ENCODE peak calls at places on chromosomes 5 and 9, in seven cellular contexts. One of them, this sample, is unnamed.

GRCh38 chr5:135241536-135241935 is 157.5 kb downstream of the MACROH2A1 start:
- DNase-seq in HCT116: no peak
- DNase-seq in H1: peak
- DNase-seq in T47D: no peak
- DNase-seq in HepG2: no peak
- DNase-seq in GM12878: no peak
- DNase-seq in K562: no peak
- DNase-seq in this sample: no peak

GRCh38 chr9:116596646-116597045 is 90.5 kb upstream of the TRIM32 start:
- DNase-seq in HCT116: no peak
- DNase-seq in H1: no peak
- DNase-seq in T47D: no peak
- DNase-seq in HepG2: no peak
- DNase-seq in GM12878: no peak
- DNase-seq in K562: no peak
- DNase-seq in this sample: no peak

GRCh38 chr5:179766021-179766725 is 27.6 kb upstream of the LTC4S start:
- DNase-seq in HCT116: no peak
- DNase-seq in H1: no peak
- DNase-seq in T47D: no peak
- DNase-seq in HepG2: no peak
- DNase-seq in GM12878: no peak
- DNase-seq in K562: peak
- DNase-seq in this sample: peak

GRCh38 chr5:102216559-102217157 is 79.4 kb downstream of the SLCO4C1 start:
- DNase-seq in HCT116: no peak
- DNase-seq in H1: no peak
- DNase-seq in T47D: peak
- DNase-seq in HepG2: peak
- DNase-seq in GM12878: no peak
- DNase-seq in K562: no peak
- DNase-seq in this sample: no peak

GRCh38 chr9:133937120-133937519 is 55.0 kb downstream of the VAV2 start:
- DNase-seq in HCT116: no peak
- DNase-seq in H1: no peak
- DNase-seq in T47D: no peak
- DNase-seq in HepG2: no peak
- DNase-seq in GM12878: no peak
- DNase-seq in K562: no peak
- DNase-seq in this sample: no peak

GRCh38 chr9:134571946-134572914 is 69.4 kb upstream of the COL5A1 start:
- DNase-seq in HCT116: no peak
- DNase-seq in H1: peak
- DNase-seq in T47D: peak
- DNase-seq in HepG2: no peak
- DNase-seq in GM12878: no peak
- DNase-seq in K562: no peak
- DNase-seq in this sample: no peak

GRCh38 chr9:106334081-106334480 is 528.9 kb upstream of the ZNF462 start:
- DNase-seq in HCT116: no peak
- DNase-seq in H1: no peak
- DNase-seq in T47D: no peak
- DNase-seq in HepG2: no peak
- DNase-seq in GM12878: no peak
- DNase-seq in K562: no peak
- DNase-seq in this sample: no peak

GRCh38 chr5:172891716-172892421 is 57.8 kb downstream of the ERGIC1 start:
- DNase-seq in HCT116: no peak
- DNase-seq in H1: no peak
- DNase-seq in T47D: no peak
- DNase-seq in HepG2: no peak
- DNase-seq in GM12878: no peak
- DNase-seq in K562: no peak
- DNase-seq in this sample: no peak

GRCh38 chr9:129111762-129112151 is 542 bp downstream of the PTPA start:
- DNase-seq in HCT116: no peak
- DNase-seq in H1: no peak
- DNase-seq in T47D: peak
- DNase-seq in HepG2: peak
- DNase-seq in GM12878: no peak
- DNase-seq in K562: peak
- DNase-seq in this sample: peak
- TF ChIP-seq JUND in HCT116: no peak
- TF ChIP-seq JUND in H1: no peak
- TF ChIP-seq JUND in T47D: no peak
- TF ChIP-seq JUND in HepG2: no peak
- TF ChIP-seq JUND in GM12878: no peak
- TF ChIP-seq JUND in K562: no peak
- TF ChIP-seq JUND in this sample: no peak

DNA sequence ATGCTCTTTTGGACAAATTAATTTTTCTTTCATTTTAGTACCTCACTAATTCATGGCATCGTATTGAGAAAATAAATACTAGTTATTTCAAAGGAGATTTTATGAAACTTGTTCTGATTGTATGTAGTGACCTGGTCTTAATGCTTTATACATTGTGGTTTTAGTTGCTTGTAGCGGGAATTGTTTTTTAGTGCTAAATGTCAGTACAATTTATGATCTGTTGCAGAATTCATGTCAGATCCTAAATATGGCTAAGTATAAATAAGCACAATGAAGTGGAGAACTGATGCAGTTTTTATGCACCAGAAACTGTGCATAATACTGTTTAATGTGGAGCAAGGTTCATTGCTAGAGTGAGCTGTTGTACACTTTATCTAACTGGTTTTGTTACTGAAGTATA is 308.8 kb downstream of the PJA2 start:
- DNase-seq in HCT116: no peak
- DNase-seq in H1: no peak
- DNase-seq in T47D: no peak
- DNase-seq in HepG2: no peak
- DNase-seq in GM12878: no peak
- DNase-seq in K562: no peak
- DNase-seq in this sample: no peak
- TF ChIP-seq JUND in HCT116: no peak
- TF ChIP-seq JUND in H1: no peak
- TF ChIP-seq JUND in T47D: no peak
- TF ChIP-seq JUND in HepG2: no peak
- TF ChIP-seq JUND in GM12878: no peak
- TF ChIP-seq JUND in K562: no peak
- TF ChIP-seq JUND in this sample: no peak

GRCh38 chr9:136756836-136757235 is 1.2 kb downstream of the LCN8 start:
- DNase-seq in HCT116: no peak
- DNase-seq in H1: no peak
- DNase-seq in T47D: no peak
- DNase-seq in HepG2: no peak
- DNase-seq in GM12878: no peak
- DNase-seq in K562: no peak
- DNase-seq in this sample: no peak
- TF ChIP-seq JUND in HCT116: no peak
- TF ChIP-seq JUND in H1: no peak
- TF ChIP-seq JUND in T47D: no peak
- TF ChIP-seq JUND in HepG2: no peak
- TF ChIP-seq JUND in GM12878: no peak
- TF ChIP-seq JUND in K562: no peak
- TF ChIP-seq JUND in this sample: no peak

GRCh38 chr5:58127486-58128220 is 332.2 kb downstream of the PLK2 start:
- DNase-seq in HCT116: no peak
- DNase-seq in H1: no peak
- DNase-seq in T47D: peak
- DNase-seq in HepG2: no peak
- DNase-seq in GM12878: no peak
- DNase-seq in K562: no peak
- DNase-seq in this sample: no peak
- TF ChIP-seq JUND in HCT116: no peak
- TF ChIP-seq JUND in H1: no peak
- TF ChIP-seq JUND in T47D: no peak
- TF ChIP-seq JUND in HepG2: no peak
- TF ChIP-seq JUND in GM12878: no peak
- TF ChIP-seq JUND in K562: no peak
- TF ChIP-seq JUND in this sample: no peak

GRCh38 chr5:113574417-113574816 is 60.9 kb downstream of the YTHDC2 start:
- DNase-seq in HCT116: no peak
- DNase-seq in H1: no peak
- DNase-seq in T47D: no peak
- DNase-seq in HepG2: no peak
- DNase-seq in GM12878: no peak
- DNase-seq in K562: peak
- DNase-seq in this sample: no peak
- TF ChIP-seq JUND in HCT116: no peak
- TF ChIP-seq JUND in H1: no peak
- TF ChIP-seq JUND in T47D: no peak
- TF ChIP-seq JUND in HepG2: no peak
- TF ChIP-seq JUND in GM12878: no peak
- TF ChIP-seq JUND in K562: peak
- TF ChIP-seq JUND in this sample: no peak

DNA sequence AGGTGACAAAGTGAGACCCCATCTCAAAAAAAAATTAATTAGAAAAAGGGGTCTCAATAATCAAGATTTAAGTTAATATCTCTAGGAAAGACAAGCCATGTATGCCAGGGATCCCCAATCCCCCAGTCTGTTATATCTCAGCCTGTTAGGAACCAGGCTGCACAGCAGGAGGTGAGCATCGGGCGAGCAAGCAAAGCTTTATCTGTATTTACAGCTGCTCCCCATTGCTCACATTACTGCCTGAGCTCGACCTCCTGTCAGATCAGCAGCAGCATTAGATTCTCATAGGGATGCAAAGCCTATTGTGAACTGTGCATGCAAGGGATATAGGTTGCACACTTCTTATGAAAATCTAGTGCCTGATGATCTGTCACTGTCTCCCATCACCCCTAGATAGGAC is 116.8 kb downstream of the TARS1 start:
- DNase-seq in HCT116: no peak
- DNase-seq in H1: no peak
- DNase-seq in T47D: no peak
- DNase-seq in HepG2: no peak
- DNase-seq in GM12878: no peak
- DNase-seq in K562: peak
- DNase-seq in this sample: no peak
- TF ChIP-seq JUND in HCT116: no peak
- TF ChIP-seq JUND in H1: no peak
- TF ChIP-seq JUND in T47D: no peak
- TF ChIP-seq JUND in HepG2: no peak
- TF ChIP-seq JUND in GM12878: no peak
- TF ChIP-seq JUND in K562: no peak
- TF ChIP-seq JUND in this sample: no peak

GRCh38 chr5:893137-893506 is 438 bp downstream of the TRIP13 start:
- DNase-seq in HCT116: no peak
- DNase-seq in H1: no peak
- DNase-seq in T47D: no peak
- DNase-seq in HepG2: no peak
- DNase-seq in GM12878: no peak
- DNase-seq in K562: peak
- DNase-seq in this sample: peak

GRCh38 chr5:892390-893136 is at the start of the genes BRD9 and TRIP13:
- DNase-seq in HCT116: peak
- DNase-seq in H1: peak
- DNase-seq in T47D: peak
- DNase-seq in HepG2: peak
- DNase-seq in GM12878: peak
- DNase-seq in K562: peak
- DNase-seq in this sample: peak

GRCh38 chr5:893711-894110 is 1.0 kb downstream of the TRIP13 start:
- DNase-seq in HCT116: no peak
- DNase-seq in H1: no peak
- DNase-seq in T47D: no peak
- DNase-seq in HepG2: no peak
- DNase-seq in GM12878: no peak
- DNase-seq in K562: no peak
- DNase-seq in this sample: no peak

GRCh38 chr5:891117-891836 is 1.3 kb downstream of the BRD9 start:
- DNase-seq in HCT116: peak
- DNase-seq in H1: no peak
- DNase-seq in T47D: no peak
- DNase-seq in HepG2: peak
- DNase-seq in GM12878: no peak
- DNase-seq in K562: peak
- DNase-seq in this sample: peak

DNA sequence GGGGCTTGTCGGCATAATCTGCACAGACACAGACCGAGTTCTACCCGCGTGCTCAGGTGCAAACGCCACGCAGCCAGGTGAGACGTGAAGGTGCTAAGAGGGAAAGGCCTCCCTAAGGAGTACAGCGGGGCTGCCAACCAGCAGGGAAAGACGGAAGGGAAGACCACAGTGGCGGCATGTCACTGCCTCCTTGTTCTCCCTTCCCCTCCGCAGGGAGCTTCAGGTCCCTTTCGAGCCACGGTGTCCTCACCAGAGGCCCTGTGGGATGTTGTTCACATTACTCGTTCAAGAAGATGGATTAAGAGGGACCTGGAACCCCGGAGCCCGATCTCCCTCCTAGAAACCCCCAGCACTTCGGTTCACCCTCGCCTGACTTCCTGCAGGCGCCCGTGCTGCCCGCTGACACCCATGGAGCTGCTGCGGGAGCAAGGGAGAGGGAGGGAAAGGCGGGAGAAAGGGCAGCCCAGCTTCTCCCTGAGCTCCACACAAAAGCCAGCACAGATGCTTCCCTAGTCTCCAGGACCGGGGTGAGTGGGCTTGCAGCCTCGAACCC is 688 bp downstream of the BRD9 start:
- DNase-seq in HCT116: no peak
- DNase-seq in H1: no peak
- DNase-seq in T47D: peak
- DNase-seq in HepG2: no peak
- DNase-seq in GM12878: no peak
- DNase-seq in K562: peak
- DNase-seq in this sample: no peak
- TF ChIP-seq JUND in HCT116: no peak
- TF ChIP-seq JUND in H1: no peak
- TF ChIP-seq JUND in T47D: no peak
- TF ChIP-seq JUND in HepG2: no peak
- TF ChIP-seq JUND in GM12878: no peak
- TF ChIP-seq JUND in K562: no peak
- TF ChIP-seq JUND in this sample: no peak

DNA sequence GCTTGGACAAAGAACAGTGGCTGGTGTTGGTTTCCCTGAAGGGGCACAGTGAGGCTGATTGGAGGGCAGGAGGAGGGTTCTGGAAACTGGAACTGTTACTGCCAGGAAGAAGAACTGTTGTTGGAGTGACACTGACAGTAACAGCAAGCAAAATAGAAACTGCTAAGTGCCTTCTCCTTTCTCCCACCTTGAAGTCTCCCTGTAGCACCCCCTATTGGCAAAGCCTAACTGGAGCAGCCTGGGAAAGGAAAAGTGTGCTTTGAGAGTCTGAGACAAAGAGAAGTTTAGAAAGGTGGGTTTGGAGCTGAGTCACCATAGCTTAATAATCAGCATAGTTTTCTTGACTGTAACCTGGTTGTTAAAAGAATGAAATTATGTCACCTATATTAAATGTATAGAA is 2.5 kb upstream of the TMEM174 start:
- DNase-seq in HCT116: peak
- DNase-seq in H1: peak
- DNase-seq in T47D: peak
- DNase-seq in HepG2: peak
- DNase-seq in GM12878: no peak
- DNase-seq in K562: peak
- DNase-seq in this sample: no peak
- TF ChIP-seq JUND in HCT116: no peak
- TF ChIP-seq JUND in H1: peak
- TF ChIP-seq JUND in T47D: no peak
- TF ChIP-seq JUND in HepG2: no peak
- TF ChIP-seq JUND in GM12878: no peak
- TF ChIP-seq JUND in K562: no peak
- TF ChIP-seq JUND in this sample: no peak

GRCh38 chr5:154197801-154198461 is 7.4 kb downstream of the GALNT10 start:
- DNase-seq in HCT116: no peak
- DNase-seq in H1: no peak
- DNase-seq in T47D: no peak
- DNase-seq in HepG2: peak
- DNase-seq in GM12878: peak
- DNase-seq in K562: no peak
- DNase-seq in this sample: no peak
- TF ChIP-seq JUND in HCT116: no peak
- TF ChIP-seq JUND in H1: no peak
- TF ChIP-seq JUND in T47D: no peak
- TF ChIP-seq JUND in HepG2: no peak
- TF ChIP-seq JUND in GM12878: no peak
- TF ChIP-seq JUND in K562: no peak
- TF ChIP-seq JUND in this sample: no peak

This sample was measured in SK-N-SH.